ENCODE peak calls at places on chromosome 20, in seven cellular contexts. One of them, this sample, is unnamed.

GRCh38 chr20:10225439-10226080 is 6.9 kb downstream of the SNAP25 start:
- DNase-seq in IMR-90: no peak
- DNase-seq in neuronal stem cell: no peak
- DNase-seq in H1: no peak
- DNase-seq in trophoblast cell: no peak
- DNase-seq in mesenchymal stem cell: no peak
- DNase-seq in mesendoderm: peak
- DNase-seq in this sample: no peak

GRCh38 chr20:9110365-9110764 is 41.5 kb downstream of the PLCB4 start:
- DNase-seq in H1: no peak
- DNase-seq in trophoblast cell: no peak
- DNase-seq in mesenchymal stem cell: peak
- DNase-seq in mesendoderm: no peak
- DNase-seq in neuronal stem cell: no peak
- DNase-seq in IMR-90: peak
- DNase-seq in this sample: no peak

GRCh38 chr20:59937150-59937549 is 3.0 kb downstream of the PPP1R3D start:
- DNase-seq in H1: no peak
- DNase-seq in neuronal stem cell: no peak
- DNase-seq in IMR-90: no peak
- DNase-seq in mesenchymal stem cell: no peak
- DNase-seq in mesendoderm: no peak
- DNase-seq in trophoblast cell: no peak
- DNase-seq in this sample: no peak

GRCh38 chr20:63471719-63472158 is 716 bp downstream of the KCNQ2 start:
- DNase-seq in IMR-90: no peak
- DNase-seq in trophoblast cell: no peak
- DNase-seq in H1: no peak
- DNase-seq in mesenchymal stem cell: no peak
- DNase-seq in neuronal stem cell: no peak
- DNase-seq in mesendoderm: peak
- DNase-seq in this sample: no peak

GRCh38 chr20:8223096-8223870 is 91.2 kb downstream of the PLCB1 start:
- DNase-seq in mesenchymal stem cell: peak
- DNase-seq in IMR-90: peak
- DNase-seq in trophoblast cell: no peak
- DNase-seq in neuronal stem cell: no peak
- DNase-seq in mesendoderm: no peak
- DNase-seq in H1: no peak
- DNase-seq in this sample: no peak

GRCh38 chr20:3071610-3072529 is at the start of gene OXT:
- DNase-seq in H1: no peak
- DNase-seq in neuronal stem cell: no peak
- DNase-seq in trophoblast cell: no peak
- DNase-seq in mesenchymal stem cell: no peak
- DNase-seq in mesendoderm: peak
- DNase-seq in IMR-90: no peak
- DNase-seq in this sample: peak

GRCh38 chr20:63896136-63896890 is 1.4 kb downstream of the DNAJC5 start:
- DNase-seq in neuronal stem cell: no peak
- DNase-seq in mesendoderm: peak
- DNase-seq in trophoblast cell: peak
- DNase-seq in mesenchymal stem cell: peak
- DNase-seq in IMR-90: peak
- DNase-seq in H1: no peak
- DNase-seq in this sample: no peak

GRCh38 chr20:50251992-50252491 is 61.4 kb downstream of the CEBPB start:
- DNase-seq in IMR-90: peak
- DNase-seq in neuronal stem cell: no peak
- DNase-seq in trophoblast cell: peak
- DNase-seq in H1: no peak
- DNase-seq in mesendoderm: no peak
- DNase-seq in mesenchymal stem cell: no peak
- DNase-seq in this sample: no peak

GRCh38 chr20:9068896-9069663 is at the start of gene PLCB4:
- DNase-seq in mesenchymal stem cell: peak
- DNase-seq in neuronal stem cell: peak
- DNase-seq in IMR-90: peak
- DNase-seq in H1: no peak
- DNase-seq in mesendoderm: peak
- DNase-seq in trophoblast cell: peak
- DNase-seq in this sample: peak

GRCh38 chr20:24573557-24573956 is 104.1 kb downstream of the SYNDIG1 start:
- DNase-seq in mesendoderm: no peak
- DNase-seq in mesenchymal stem cell: no peak
- DNase-seq in H1: no peak
- DNase-seq in trophoblast cell: no peak
- DNase-seq in IMR-90: no peak
- DNase-seq in neuronal stem cell: no peak
- DNase-seq in this sample: no peak

GRCh38 chr20:46367967-46368901 is 38.2 kb downstream of the ELMO2 start:
- DNase-seq in neuronal stem cell: no peak
- DNase-seq in IMR-90: no peak
- DNase-seq in H1: no peak
- DNase-seq in mesendoderm: no peak
- DNase-seq in mesenchymal stem cell: no peak
- DNase-seq in trophoblast cell: peak
- DNase-seq in this sample: no peak

GRCh38 chr20:23092409-23092756 is 6.3 kb upstream of the CD93 start:
- DNase-seq in mesenchymal stem cell: peak
- DNase-seq in IMR-90: no peak
- DNase-seq in neuronal stem cell: no peak
- DNase-seq in mesendoderm: no peak
- DNase-seq in H1: no peak
- DNase-seq in trophoblast cell: no peak
- DNase-seq in this sample: no peak

GRCh38 chr20:47117325-47117724 is 222.7 kb downstream of the EYA2 start:
- DNase-seq in mesendoderm: no peak
- DNase-seq in trophoblast cell: no peak
- DNase-seq in neuronal stem cell: no peak
- DNase-seq in IMR-90: no peak
- DNase-seq in mesenchymal stem cell: no peak
- DNase-seq in H1: no peak
- DNase-seq in this sample: no peak

GRCh38 chr20:32189123-32189410 is 18.5 kb downstream of the PLAGL2 start:
- DNase-seq in H1: no peak
- DNase-seq in IMR-90: no peak
- DNase-seq in mesendoderm: no peak
- DNase-seq in mesenchymal stem cell: no peak
- DNase-seq in neuronal stem cell: no peak
- DNase-seq in trophoblast cell: no peak
- DNase-seq in this sample: no peak
- H3K9ac ChIP-seq in H1: no peak
- H3K9ac ChIP-seq in IMR-90: no peak
- H3K9ac ChIP-seq in mesendoderm: peak
- H3K9ac ChIP-seq in mesenchymal stem cell: peak
- H3K9ac ChIP-seq in neuronal stem cell: no peak
- H3K9ac ChIP-seq in trophoblast cell: no peak
- H3K9ac ChIP-seq in this sample: no peak

DNA sequence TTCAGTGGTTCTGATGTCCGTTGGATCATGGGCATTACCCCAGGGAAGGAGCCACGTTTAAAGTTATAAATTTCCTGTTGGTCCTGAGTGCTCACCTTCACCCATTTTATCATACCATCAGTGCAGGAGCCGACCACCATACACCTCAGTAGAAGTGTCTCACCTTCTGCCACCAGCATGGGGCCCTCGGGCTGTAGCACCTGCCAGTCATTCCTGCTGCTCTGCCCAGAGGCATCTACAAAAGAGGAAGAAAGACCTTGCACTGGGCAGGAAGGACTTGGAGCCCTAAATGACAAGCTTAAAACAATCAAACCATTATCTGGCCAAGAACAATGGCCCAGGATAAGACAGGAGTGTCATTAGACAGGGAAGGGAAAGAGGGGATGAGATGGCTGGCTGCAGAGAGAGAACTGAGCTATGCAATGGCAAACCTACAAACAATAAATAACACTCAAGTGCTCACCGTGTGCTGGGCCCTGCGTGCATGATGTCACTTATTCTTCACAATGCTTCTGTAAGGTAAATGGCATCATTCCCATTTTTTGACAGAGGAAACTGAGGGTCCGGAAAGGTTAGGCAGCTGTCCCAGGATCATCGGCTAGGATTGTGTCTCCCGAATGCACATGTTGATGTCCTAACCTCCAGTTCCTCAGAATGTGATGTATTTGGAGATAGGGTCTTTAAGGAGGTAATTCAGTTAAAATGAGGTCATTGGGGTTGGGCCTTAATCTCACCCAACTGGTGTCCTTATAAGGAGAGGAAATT is 11.2 kb downstream of the SIRPB2 start:
- DNase-seq in H1: no peak
- DNase-seq in mesendoderm: peak
- DNase-seq in mesenchymal stem cell: no peak
- DNase-seq in neuronal stem cell: no peak
- DNase-seq in trophoblast cell: peak
- DNase-seq in IMR-90: no peak
- DNase-seq in this sample: no peak
- H3K23ac ChIP-seq in H1: no peak
- H3K23ac ChIP-seq in mesendoderm: no peak
- H3K23ac ChIP-seq in mesenchymal stem cell: no peak
- H3K23ac ChIP-seq in neuronal stem cell: no peak
- H3K23ac ChIP-seq in trophoblast cell: no peak
- H3K23ac ChIP-seq in IMR-90: no peak
- H3K23ac ChIP-seq in this sample: no peak

GRCh38 chr20:37742121-37742520 is 48.3 kb downstream of the CTNNBL1 start:
- DNase-seq in trophoblast cell: no peak
- DNase-seq in mesenchymal stem cell: no peak
- DNase-seq in H1: no peak
- DNase-seq in IMR-90: no peak
- DNase-seq in neuronal stem cell: no peak
- DNase-seq in mesendoderm: no peak
- DNase-seq in this sample: no peak
- H3K4ac ChIP-seq in trophoblast cell: no peak
- H3K4ac ChIP-seq in mesenchymal stem cell: no peak
- H3K4ac ChIP-seq in H1: no peak
- H3K4ac ChIP-seq in IMR-90: no peak
- H3K4ac ChIP-seq in neuronal stem cell: no peak
- H3K4ac ChIP-seq in mesendoderm: no peak
- H3K4ac ChIP-seq in this sample: no peak

GRCh38 chr20:13356591-13356990 is 135.5 kb downstream of the ISM1 start:
- DNase-seq in mesenchymal stem cell: no peak
- DNase-seq in H1: no peak
- DNase-seq in neuronal stem cell: no peak
- DNase-seq in mesendoderm: peak
- DNase-seq in trophoblast cell: no peak
- DNase-seq in IMR-90: no peak
- DNase-seq in this sample: no peak
- H3K9ac ChIP-seq in mesenchymal stem cell: no peak
- H3K9ac ChIP-seq in H1: no peak
- H3K9ac ChIP-seq in neuronal stem cell: no peak
- H3K9ac ChIP-seq in mesendoderm: no peak
- H3K9ac ChIP-seq in trophoblast cell: no peak
- H3K9ac ChIP-seq in IMR-90: no peak
- H3K9ac ChIP-seq in this sample: no peak

GRCh38 chr20:34209111-34209510 is 32.1 kb upstream of the ASIP start:
- DNase-seq in mesenchymal stem cell: no peak
- DNase-seq in IMR-90: no peak
- DNase-seq in mesendoderm: no peak
- DNase-seq in neuronal stem cell: no peak
- DNase-seq in H1: no peak
- DNase-seq in trophoblast cell: no peak
- DNase-seq in this sample: no peak
- H3K23ac ChIP-seq in mesenchymal stem cell: no peak
- H3K23ac ChIP-seq in IMR-90: no peak
- H3K23ac ChIP-seq in mesendoderm: no peak
- H3K23ac ChIP-seq in neuronal stem cell: peak
- H3K23ac ChIP-seq in H1: no peak
- H3K23ac ChIP-seq in trophoblast cell: no peak
- H3K23ac ChIP-seq in this sample: no peak

DNA sequence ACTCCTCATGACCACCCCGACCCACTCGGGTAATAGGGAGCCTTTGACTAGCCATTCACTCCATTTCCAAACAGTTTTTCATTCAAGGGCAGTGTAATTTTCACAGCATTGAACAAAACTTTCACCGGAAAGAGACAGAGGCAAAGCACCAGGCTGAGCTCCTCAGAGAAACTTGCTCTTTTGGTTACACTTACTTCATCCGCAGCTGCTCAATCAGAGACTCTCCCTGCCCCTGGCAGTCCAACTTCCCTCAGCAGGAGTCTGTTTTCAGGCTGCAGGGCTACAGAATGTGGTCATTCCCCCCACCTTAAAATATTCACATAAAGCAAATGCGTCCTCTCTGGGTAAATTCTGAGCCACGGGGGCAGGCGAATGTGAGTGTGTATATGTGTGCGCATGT is 70.1 kb upstream of the ZNF133 start:
- DNase-seq in mesenchymal stem cell: no peak
- DNase-seq in IMR-90: no peak
- DNase-seq in neuronal stem cell: no peak
- DNase-seq in H1: no peak
- DNase-seq in mesendoderm: no peak
- DNase-seq in trophoblast cell: no peak
- DNase-seq in this sample: no peak
- H3K4ac ChIP-seq in mesenchymal stem cell: no peak
- H3K4ac ChIP-seq in IMR-90: no peak
- H3K4ac ChIP-seq in neuronal stem cell: no peak
- H3K4ac ChIP-seq in H1: no peak
- H3K4ac ChIP-seq in mesendoderm: no peak
- H3K4ac ChIP-seq in trophoblast cell: no peak
- H3K4ac ChIP-seq in this sample: no peak

DNA sequence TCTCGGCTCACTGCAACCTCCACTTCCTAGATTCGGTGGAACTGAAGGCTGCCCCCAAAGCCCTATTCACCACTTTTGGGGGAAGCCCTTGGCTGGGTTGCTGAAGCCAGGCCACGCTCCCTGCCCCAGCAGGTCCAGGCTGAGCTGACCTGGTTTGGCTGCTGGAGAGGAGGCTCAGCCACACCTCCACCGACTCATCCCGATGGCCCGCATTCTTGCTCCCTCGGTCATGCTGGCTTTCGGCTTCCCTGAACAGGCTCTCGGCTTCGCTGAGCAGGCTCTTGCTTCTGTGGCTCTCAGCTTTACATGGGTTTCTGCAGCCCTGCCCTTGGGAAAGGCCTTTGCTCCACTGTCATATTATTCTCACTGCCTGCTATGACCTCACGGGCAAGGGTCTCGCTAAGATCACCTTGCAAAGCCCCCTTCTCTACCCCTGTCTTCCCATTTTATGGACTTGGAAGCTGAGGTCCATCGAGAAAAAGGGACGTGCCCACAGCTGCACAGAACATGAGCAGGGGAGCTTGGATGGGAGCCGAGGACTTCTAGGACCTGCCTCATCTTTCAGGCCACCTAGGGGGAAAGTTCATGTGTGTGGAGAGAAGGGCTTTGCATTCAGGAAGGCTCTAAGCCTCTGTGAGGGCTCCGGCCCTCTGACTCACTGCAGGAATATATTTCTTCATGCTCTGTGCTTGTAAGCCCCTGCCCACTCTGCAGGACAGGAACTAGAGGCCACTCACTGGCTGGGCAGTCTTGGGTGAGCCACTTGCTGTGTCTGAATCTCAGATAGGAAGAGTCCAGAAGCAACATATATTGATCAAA is 15.6 kb downstream of the ARHGAP40 start:
- DNase-seq in mesenchymal stem cell: peak
- DNase-seq in mesendoderm: peak
- DNase-seq in IMR-90: peak
- DNase-seq in trophoblast cell: peak
- DNase-seq in neuronal stem cell: no peak
- DNase-seq in H1: no peak
- DNase-seq in this sample: peak
- H3K9ac ChIP-seq in mesenchymal stem cell: no peak
- H3K9ac ChIP-seq in mesendoderm: no peak
- H3K9ac ChIP-seq in IMR-90: no peak
- H3K9ac ChIP-seq in trophoblast cell: no peak
- H3K9ac ChIP-seq in neuronal stem cell: no peak
- H3K9ac ChIP-seq in H1: no peak
- H3K9ac ChIP-seq in this sample: no peak

GRCh38 chr20:19181552-19181951 is 30.9 kb upstream of the SLC24A3 start:
- DNase-seq in trophoblast cell: no peak
- DNase-seq in mesenchymal stem cell: no peak
- DNase-seq in mesendoderm: no peak
- DNase-seq in H1: no peak
- DNase-seq in IMR-90: no peak
- DNase-seq in neuronal stem cell: no peak
- DNase-seq in this sample: no peak
- H3K23ac ChIP-seq in trophoblast cell: no peak
- H3K23ac ChIP-seq in mesenchymal stem cell: no peak
- H3K23ac ChIP-seq in mesendoderm: no peak
- H3K23ac ChIP-seq in H1: no peak
- H3K23ac ChIP-seq in IMR-90: no peak
- H3K23ac ChIP-seq in neuronal stem cell: no peak
- H3K23ac ChIP-seq in this sample: no peak